ENCODE peak calls at places on chromosomes 7 and 10, in five cellular contexts. J, O, X, Y and K are unnamed samples.

GRCh38 chr7:79292834-79293233 is 160.6 kb downstream of the MAGI2 start:
- DNase-seq in J (no peak), Y (no peak), O (no peak), X (no peak), K (no peak)

GRCh38 chr7:137316643-137317042 is 26.9 kb downstream of the PTN start:
- DNase-seq in J (no peak), O (no peak), X (no peak), Y (no peak), K (no peak)

GRCh38 chr10:93039721-93040120 is 20.9 kb upstream of the CYP26C1 start:
- DNase-seq in J (no peak), X (no peak), Y (peak; percentile 48), O (no peak), K (peak; percentile 40)

GRCh38 chr7:97026705-97027426 is 2.2 kb upstream of the DLX5 start:
- DNase-seq in O (peak; percentile 92), X (no peak), Y (no peak), J (no peak), K (no peak)

GRCh38 chr7:100007887-100008286 is 7.5 kb upstream of the ZKSCAN1 start:
- DNase-seq in O (no peak), Y (no peak), X (no peak), J (no peak), K (no peak)

GRCh38 chr10:63125459-63125858 is 7.7 kb upstream of the NRBF2 start:
- DNase-seq in Y (no peak), O (no peak), J (no peak), X (no peak), K (no peak)

GRCh38 chr10:72086466-72087391 is 1.6 kb downstream of the SPOCK2 start:
- DNase-seq in X (no peak), J (peak; percentile 80), O (no peak), Y (no peak), K (no peak)

GRCh38 chr10:93541402-93542357 is 24.8 kb upstream of the FFAR4 start:
- DNase-seq in O (no peak), Y (peak; percentile 49), X (no peak), J (no peak), K (peak; percentile 27)

GRCh38 chr7:276230-276835 is 13.6 kb upstream of the FOXL3 start:
- DNase-seq in Y (no peak), O (no peak), J (no peak), X (no peak), K (no peak)

GRCh38 chr10:88803641-88804040 is 1.1 kb downstream of the LIPM start:
- DNase-seq in J (no peak), X (no peak), O (no peak), Y (no peak), K (no peak)

GRCh38 chr10:13891542-13892431 is 305.0 kb downstream of the PRPF18 start:
- DNase-seq in X (no peak), J (peak; percentile 79), O (no peak), Y (no peak), K (no peak)

GRCh38 chr10:3357729-3358128 is 185.1 kb upstream of the PITRM1 start:
- DNase-seq in X (no peak), O (no peak), J (no peak), Y (no peak), K (no peak)

GRCh38 chr10:33412261-33413092 is 78.0 kb upstream of the NRP1 start:
- DNase-seq in Y (peak; percentile 92), X (no peak), O (no peak), J (peak; percentile 67), K (peak; percentile 92)

GRCh38 chr10:12717981-12718707 is 283.4 kb downstream of the CCDC3 start:
- DNase-seq in X (no peak), Y (no peak), O (no peak), J (no peak), K (no peak)

GRCh38 chr10:28925154-28925663 is 247.9 kb downstream of the BAMBI start:
- DNase-seq in J (no peak), X (no peak), Y (no peak), O (no peak), K (no peak)

GRCh38 chr7:65250697-65251395 is 122.8 kb upstream of the ZNF92 start:
- DNase-seq in X (no peak), J (no peak), Y (no peak), O (no peak), K (no peak)

GRCh38 chr7:32502656-32503189 is 7.4 kb downstream of the AVL9 start:
- DNase-seq in X (no peak), J (no peak), O (no peak), Y (no peak), K (no peak)

GRCh38 chr7:6160191-6160623 is 112.2 kb downstream of the CYTH3 start:
- DNase-seq in J (peak; percentile 73), Y (peak; percentile 76), O (no peak), X (no peak), K (peak; percentile 39)

GRCh38 chr7:55526770-55527169 is 45.5 kb downstream of the VOPP1 start:
- DNase-seq in J (no peak), O (peak; percentile 61), Y (no peak), X (no peak), K (no peak)

GRCh38 chr10:97007417-97007816 is 175.3 kb downstream of the LCOR start:
- DNase-seq in X (no peak), J (no peak), O (no peak), Y (no peak), K (no peak)

GRCh38 chr7:18179058-18179457 is 151.4 kb upstream of the PRPS1L1 start:
- DNase-seq in J (no peak), O (no peak), Y (no peak), X (no peak), K (peak; percentile 4)

GRCh38 chr10:118423800-118424479 is 81.8 kb upstream of the FAM204A start:
- DNase-seq in J (peak; percentile 89), O (peak; percentile 68), Y (peak; percentile 87), X (peak; percentile 29), K (peak; percentile 89)

GRCh38 chr7:80284848-80285247 is 150.2 kb downstream of the GNAI1 start:
- DNase-seq in O (no peak), J (no peak), Y (peak; percentile 76), X (no peak), K (peak; percentile 75)

GRCh38 chr10:123134915-123135414 is 805 bp upstream of the HMX3 start:
- DNase-seq in X (no peak), O (no peak), J (no peak), Y (no peak), K (no peak)

GRCh38 chr10:14860782-14861181 is 17.9 kb upstream of the SUV39H2 start:
- DNase-seq in J (no peak), O (no peak), Y (no peak), X (no peak), K (no peak)

GRCh38 chr7:12943781-12944180 is 256.3 kb downstream of the ARL4A start:
- DNase-seq in Y (no peak), J (no peak), O (no peak), X (no peak), K (no peak)

GRCh38 chr7:44321796-44322195 is 3.6 kb downstream of the CAMK2B start:
- DNase-seq in X (no peak), J (peak; percentile 46), O (no peak), Y (no peak), K (no peak)

GRCh38 chr10:102352066-102352715 is 43.3 kb upstream of the NFKB2 start:
- DNase-seq in O (peak; percentile 50), Y (peak; percentile 44), X (peak; percentile 25), J (no peak), K (peak; percentile 25)

GRCh38 chr10:33893502-33893901 is 559.0 kb upstream of the NRP1 start:
- DNase-seq in X (no peak), Y (no peak), O (no peak), J (no peak), K (no peak)

GRCh38 chr10:2508971-2509605 is 558.3 kb upstream of the PFKP start:
- DNase-seq in Y (peak; percentile 33), X (no peak), J (no peak), O (no peak), K (peak; percentile 40)

GRCh38 chr10:79484476-79484875 is 27.9 kb upstream of the EIF5AL1 start:
- DNase-seq in X (no peak), J (no peak), O (no peak), Y (no peak), K (no peak)